ENCODE peak calls at places on chromosomes 6 and 20, in eight cellular contexts. A is tibial nerve, V is spleen, O is uterus, K is ovary, C is body of pancreas, U is sigmoid colon, F is HCT116. B is an unnamed sample.

GRCh38 chr20:7432612-7433011 is 507.6 kb downstream of the HAO1 start:
- DNase-seq in A (no peak), V (no peak), O (no peak), K (no peak), C (no peak), U (no peak), F (no peak), B (no peak)

GRCh38 chr6:157608221-157609075 is 214.6 kb upstream of the SNX9 start:
- DNase-seq in A (no peak), V (no peak), O (no peak), K (no peak), C (no peak), U (no peak), F (no peak), B (no peak)

GRCh38 chr6:82415820-82416219 is 52.2 kb downstream of the TPBG start:
- DNase-seq in A (no peak), V (no peak), O (no peak), K (no peak), C (no peak), U (no peak), F (no peak), B (no peak)

GRCh38 chr20:19885981-19886665 is 128.1 kb downstream of the RIN2 start:
- DNase-seq in A (no peak), V (no peak), O (peak; percentile 33), K (peak; percentile 55), C (peak; percentile 32), U (peak; percentile 79), F (no peak), B (peak; percentile 88)

GRCh38 chr20:36851490-36851889 is 24.4 kb upstream of the TLDC2 start:
- DNase-seq in A (no peak), V (no peak), O (no peak), K (no peak), C (no peak), U (no peak), F (no peak), B (no peak)

GRCh38 chr6:122079906-122080305 is 319.5 kb upstream of the HSF2 start:
- DNase-seq in A (no peak), V (no peak), O (no peak), K (no peak), C (no peak), U (no peak), F (no peak), B (no peak)

GRCh38 chr6:150334790-150335783 is 33.7 kb upstream of the IYD start:
- DNase-seq in A (no peak), V (no peak), O (peak; percentile 33), K (no peak), C (peak; percentile 49), U (no peak), F (peak; percentile 80), B (no peak)

GRCh38 chr20:1900321-1900791 is 5.1 kb downstream of the SIRPA start:
- DNase-seq in A (peak; percentile 25), V (no peak), O (peak; percentile 50), K (peak; percentile 47), C (peak; percentile 44), U (peak; percentile 89), F (peak; percentile 68), B (no peak)

GRCh38 chr20:50447817-50448216 is 62.4 kb upstream of the PTPN1 start:
- DNase-seq in A (no peak), V (no peak), O (no peak), K (no peak), C (no peak), U (no peak), F (no peak), B (no peak)

GRCh38 chr6:113461153-113461897 is 395.8 kb upstream of the MARCKS start:
- DNase-seq in A (no peak), V (no peak), O (no peak), K (no peak), C (no peak), U (no peak), F (no peak), B (no peak)

GRCh38 chr6:15389759-15390723 is 144.2 kb downstream of the JARID2 start:
- DNase-seq in A (no peak), V (no peak), O (no peak), K (no peak), C (no peak), U (no peak), F (peak; percentile 7), B (no peak)

GRCh38 chr20:57061058-57061900 is 205.2 kb downstream of the BMP7 start:
- DNase-seq in A (no peak), V (no peak), O (peak; percentile 72), K (no peak), C (no peak), U (peak; percentile 73), F (no peak), B (peak; percentile 84)

GRCh38 chr6:110412258-110412839 is 3.0 kb downstream of the DDO start:
- DNase-seq in A (no peak), V (no peak), O (no peak), K (no peak), C (no peak), U (no peak), F (no peak), B (no peak)

GRCh38 chr20:36848078-36848660 is 27.8 kb upstream of the TLDC2 start:
- DNase-seq in A (no peak), V (no peak), O (peak; percentile 88), K (no peak), C (no peak), U (peak; percentile 93), F (no peak), B (no peak)

GRCh38 chr20:61967300-61967699 is 98.4 kb downstream of the TAF4 start:
- DNase-seq in A (no peak), V (peak; percentile 31), O (no peak), K (no peak), C (no peak), U (peak; percentile 24), F (no peak), B (peak; percentile 60)

GRCh38 chr6:38860041-38860440 is 144.9 kb downstream of the DNAH8 start:
- DNase-seq in A (no peak), V (no peak), O (no peak), K (no peak), C (no peak), U (no peak), F (no peak), B (no peak)

GRCh38 chr6:32244946-32245398 is 21.1 kb upstream of the NOTCH4 start:
- DNase-seq in A (peak; percentile 65), V (peak; percentile 90), O (peak; percentile 90), K (peak; percentile 92), C (peak; percentile 70), U (peak; percentile 91), F (peak; percentile 56), B (peak; percentile 73)

GRCh38 chr6:14074723-14075503 is 42.7 kb upstream of the CD83 start:
- DNase-seq in A (no peak), V (no peak), O (no peak), K (peak; percentile 40), C (no peak), U (no peak), F (no peak), B (no peak)
- H3K4me3 ChIP-seq in A (peak overlapping the region; percentile 2), V (peak overlapping the region; percentile 20), O (peak overlapping the region; percentile 10), K (peak overlapping the region; percentile 35), C (no peak overlapping the region), U (peak overlapping the region; percentile 8), F (peak overlapping the region; percentile 56), B (peak overlapping the region; percentile 9)

GRCh38 chr6:98775205-98775604 is 59.2 kb upstream of the POU3F2 start:
- DNase-seq in A (no peak), V (no peak), O (no peak), K (no peak), C (no peak), U (no peak), F (no peak), B (no peak)

GRCh38 chr6:98764378-98764911 is 69.9 kb upstream of the POU3F2 start:
- DNase-seq in A (no peak), V (no peak), O (no peak), K (no peak), C (no peak), U (no peak), F (no peak), B (no peak)

DNA sequence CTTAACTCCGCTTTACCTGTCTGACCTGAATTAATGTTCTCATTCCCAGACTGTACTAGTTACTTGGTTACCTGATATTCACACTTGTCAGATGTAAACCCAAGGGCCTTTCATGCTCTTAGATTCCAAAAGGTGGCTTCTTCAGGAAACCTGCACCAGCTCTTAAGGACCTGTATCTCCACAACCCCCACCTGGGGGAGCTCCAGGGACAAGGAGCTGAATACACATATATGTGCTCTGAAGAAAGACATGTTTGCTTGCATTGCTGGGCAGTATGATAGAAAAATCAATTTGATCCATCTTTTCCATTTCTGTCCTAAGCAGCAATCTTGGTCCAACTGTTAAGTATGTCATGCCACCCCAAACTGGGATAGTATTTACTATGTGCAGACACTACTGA is 64.8 kb upstream of the POU3F2 start:
- DNase-seq in A (no peak), V (no peak), O (no peak), K (no peak), C (no peak), U (no peak), F (peak; percentile 40), B (no peak)
- TF ChIP-seq CTCF in A (no peak), V (no peak), O (no peak), K (no peak), C (no peak), U (no peak), F (peak; percentile 49), B (no peak)

DNA sequence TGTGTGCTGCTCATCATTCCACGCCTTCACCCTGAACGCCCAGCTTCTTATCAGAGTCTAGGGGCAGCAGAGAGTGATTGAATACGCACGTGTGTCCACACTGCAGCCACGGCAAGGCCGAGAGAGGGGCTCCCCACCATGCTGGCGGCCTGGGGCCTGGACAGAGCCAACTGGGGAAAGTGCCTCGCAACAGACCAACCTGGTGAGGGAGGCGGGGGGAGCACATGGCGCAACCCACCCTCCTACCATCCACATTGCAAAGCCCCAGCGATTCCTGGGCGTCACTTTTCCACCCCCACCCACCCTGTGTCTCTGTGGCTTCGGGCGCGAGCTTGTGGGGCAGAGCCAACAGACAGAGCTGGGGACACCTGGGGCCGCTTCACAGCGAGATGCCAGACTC is 66.4 kb upstream of the DUSP22 start:
- DNase-seq in A (no peak), V (no peak), O (no peak), K (no peak), C (no peak), U (no peak), F (no peak), B (no peak)
- TF ChIP-seq POLR2A in A (no peak), V (no peak), O (no peak), K (no peak), C (no peak), U (no peak), F (no peak), B (no peak)

GRCh38 chr6:51842487-51843469 is 244.6 kb downstream of the PKHD1 start:
- DNase-seq in A (no peak), V (no peak), O (no peak), K (no peak), C (no peak), U (no peak), F (no peak), B (no peak)

GRCh38 chr6:51842066-51842465 is 245.3 kb downstream of the PKHD1 start:
- DNase-seq in A (no peak), V (no peak), O (no peak), K (no peak), C (no peak), U (no peak), F (no peak), B (no peak)

GRCh38 chr6:51841656-51842055 is 245.8 kb downstream of the PKHD1 start:
- DNase-seq in A (no peak), V (no peak), O (no peak), K (no peak), C (no peak), U (no peak), F (no peak), B (no peak)

GRCh38 chr6:51843470-51844390 is 243.7 kb downstream of the PKHD1 start:
- DNase-seq in A (no peak), V (no peak), O (no peak), K (no peak), C (no peak), U (no peak), F (no peak), B (no peak)

GRCh38 chr6:51839975-51840374 is 247.4 kb downstream of the PKHD1 start:
- DNase-seq in A (no peak), V (no peak), O (no peak), K (no peak), C (no peak), U (no peak), F (no peak), B (no peak)
- H3K4me3 ChIP-seq in A (no peak overlapping the region), V (no peak overlapping the region), O (no peak overlapping the region), K (no peak overlapping the region), C (no peak overlapping the region), U (no peak overlapping the region), F (no peak overlapping the region), B (no peak overlapping the region)

B was measured in lower leg skin.